ENCODE peak calls at places on chromosomes 3 and 15, in six cellular contexts. One of them, this sample, is unnamed.

GRCh38 chr3:31448035-31448881 is 84.5 kb upstream of the STT3B start:
- ATAC-seq in GM12878: peak; percentile 96
- ATAC-seq in A549: peak; percentile 83
- ATAC-seq in upper lobe of left lung: peak; percentile 57
- ATAC-seq in K562: peak; percentile 80
- ATAC-seq in HepG2: peak; percentile 100
- ATAC-seq in this sample: no peak

GRCh38 chr3:14915636-14916222 is 31.7 kb upstream of the NR2C2 start:
- ATAC-seq in A549: peak; percentile 56
- ATAC-seq in upper lobe of left lung: no peak
- ATAC-seq in K562: peak; percentile 59
- ATAC-seq in GM12878: peak; percentile 76
- ATAC-seq in HepG2: peak; percentile 20
- ATAC-seq in this sample: no peak

GRCh38 chr15:75346796-75347221 is at the start of gene NEIL1:
- ATAC-seq in A549: no peak
- ATAC-seq in HepG2: peak; percentile 11
- ATAC-seq in K562: no peak
- ATAC-seq in GM12878: no peak
- ATAC-seq in upper lobe of left lung: peak; percentile 12
- ATAC-seq in this sample: no peak

GRCh38 chr15:61057830-61058529 is 171.1 kb downstream of the RORA start:
- ATAC-seq in upper lobe of left lung: no peak
- ATAC-seq in A549: no peak
- ATAC-seq in GM12878: no peak
- ATAC-seq in HepG2: no peak
- ATAC-seq in K562: no peak
- ATAC-seq in this sample: no peak

GRCh38 chr15:48493084-48493762 is 152.3 kb downstream of the FBN1 start:
- ATAC-seq in upper lobe of left lung: peak; percentile 67
- ATAC-seq in GM12878: no peak
- ATAC-seq in K562: no peak
- ATAC-seq in HepG2: no peak
- ATAC-seq in A549: no peak
- ATAC-seq in this sample: peak; percentile 85

GRCh38 chr15:57213783-57214366 is 162.4 kb upstream of the CGNL1 start:
- ATAC-seq in HepG2: peak; percentile 67
- ATAC-seq in upper lobe of left lung: no peak
- ATAC-seq in K562: peak; percentile 82
- ATAC-seq in A549: peak; percentile 73
- ATAC-seq in GM12878: peak; percentile 86
- ATAC-seq in this sample: peak; percentile 36

GRCh38 chr3:48662140-48662752 is 440 bp downstream of the CELSR3 start:
- ATAC-seq in upper lobe of left lung: no peak
- ATAC-seq in A549: no peak
- ATAC-seq in K562: no peak
- ATAC-seq in HepG2: peak; percentile 5
- ATAC-seq in GM12878: no peak
- ATAC-seq in this sample: no peak

GRCh38 chr3:16802382-16802781 is 82.4 kb upstream of the PLCL2 start:
- ATAC-seq in upper lobe of left lung: no peak
- ATAC-seq in HepG2: no peak
- ATAC-seq in A549: no peak
- ATAC-seq in K562: no peak
- ATAC-seq in GM12878: peak; percentile 82
- ATAC-seq in this sample: no peak

GRCh38 chr15:44593042-44593736 is 56.2 kb downstream of the EIF3J start:
- ATAC-seq in A549: peak; percentile 78
- ATAC-seq in K562: peak; percentile 90
- ATAC-seq in upper lobe of left lung: no peak
- ATAC-seq in HepG2: peak; percentile 65
- ATAC-seq in GM12878: peak; percentile 72
- ATAC-seq in this sample: no peak

GRCh38 chr3:36763850-36764703 is at the start of gene DCLK3:
- ATAC-seq in HepG2: no peak
- ATAC-seq in upper lobe of left lung: no peak
- ATAC-seq in K562: peak; percentile 62
- ATAC-seq in A549: peak; percentile 56
- ATAC-seq in GM12878: no peak
- ATAC-seq in this sample: no peak

GRCh38 chr3:67418539-67419529 is 235.6 kb downstream of the SUCLG2 start:
- ATAC-seq in A549: no peak
- ATAC-seq in GM12878: no peak
- ATAC-seq in HepG2: no peak
- ATAC-seq in K562: no peak
- ATAC-seq in upper lobe of left lung: no peak
- ATAC-seq in this sample: no peak

GRCh38 chr3:4356642-4357041 is 53.5 kb downstream of the SETMAR start:
- ATAC-seq in upper lobe of left lung: no peak
- ATAC-seq in GM12878: no peak
- ATAC-seq in A549: no peak
- ATAC-seq in K562: no peak
- ATAC-seq in HepG2: no peak
- ATAC-seq in this sample: no peak

GRCh38 chr3:14562441-14562840 is 22.3 kb upstream of the GRIP2 start:
- ATAC-seq in upper lobe of left lung: no peak
- ATAC-seq in A549: no peak
- ATAC-seq in GM12878: no peak
- ATAC-seq in K562: no peak
- ATAC-seq in HepG2: no peak
- ATAC-seq in this sample: no peak

GRCh38 chr15:77396692-77397091 is 23.2 kb downstream of the PEAK1 start:
- ATAC-seq in A549: no peak
- ATAC-seq in K562: no peak
- ATAC-seq in upper lobe of left lung: no peak
- ATAC-seq in HepG2: no peak
- ATAC-seq in GM12878: no peak
- ATAC-seq in this sample: no peak

GRCh38 chr3:125110016-125110875 is 54.4 kb upstream of the HEG1 start:
- ATAC-seq in HepG2: no peak
- ATAC-seq in GM12878: no peak
- ATAC-seq in K562: no peak
- ATAC-seq in A549: peak; percentile 78
- ATAC-seq in upper lobe of left lung: no peak
- ATAC-seq in this sample: no peak

GRCh38 chr3:188975612-188976314 is 196.0 kb upstream of the TPRG1 start:
- ATAC-seq in upper lobe of left lung: no peak
- ATAC-seq in GM12878: no peak
- ATAC-seq in K562: no peak
- ATAC-seq in HepG2: no peak
- ATAC-seq in A549: no peak
- ATAC-seq in this sample: no peak

GRCh38 chr3:186825294-186825821 is 17.2 kb upstream of the ADIPOQ start:
- ATAC-seq in K562: peak; percentile 77
- ATAC-seq in A549: no peak
- ATAC-seq in upper lobe of left lung: peak; percentile 28
- ATAC-seq in GM12878: peak; percentile 19
- ATAC-seq in HepG2: peak; percentile 72
- ATAC-seq in this sample: no peak

GRCh38 chr3:27333843-27334242 is 35.3 kb downstream of the NEK10 start:
- ATAC-seq in A549: no peak
- ATAC-seq in upper lobe of left lung: peak; percentile 26
- ATAC-seq in HepG2: no peak
- ATAC-seq in GM12878: no peak
- ATAC-seq in K562: no peak
- ATAC-seq in this sample: no peak

GRCh38 chr3:179174898-179175297 is 26.7 kb downstream of the PIK3CA start:
- ATAC-seq in GM12878: peak; percentile 68
- ATAC-seq in K562: no peak
- ATAC-seq in A549: no peak
- ATAC-seq in upper lobe of left lung: no peak
- ATAC-seq in HepG2: no peak
- ATAC-seq in this sample: no peak

GRCh38 chr3:124609402-124609801 is 120.8 kb upstream of the UMPS start:
- ATAC-seq in HepG2: no peak
- ATAC-seq in K562: no peak
- ATAC-seq in upper lobe of left lung: no peak
- ATAC-seq in GM12878: no peak
- ATAC-seq in A549: no peak
- ATAC-seq in this sample: no peak

GRCh38 chr15:88331291-88331690 is 74.8 kb upstream of the NTRK3 start:
- ATAC-seq in HepG2: peak; percentile 86
- ATAC-seq in GM12878: peak; percentile 94
- ATAC-seq in upper lobe of left lung: no peak
- ATAC-seq in K562: peak; percentile 96
- ATAC-seq in A549: peak; percentile 92
- ATAC-seq in this sample: no peak

GRCh38 chr15:66721501-66721937 is 19.5 kb downstream of the SMAD6 start:
- ATAC-seq in GM12878: no peak
- ATAC-seq in A549: peak; percentile 30
- ATAC-seq in HepG2: no peak
- ATAC-seq in upper lobe of left lung: no peak
- ATAC-seq in K562: peak; percentile 79
- ATAC-seq in this sample: no peak

GRCh38 chr3:64748244-64748894 is 60.6 kb upstream of the ADAMTS9 start:
- ATAC-seq in K562: no peak
- ATAC-seq in HepG2: no peak
- ATAC-seq in upper lobe of left lung: no peak
- ATAC-seq in A549: no peak
- ATAC-seq in GM12878: no peak
- ATAC-seq in this sample: no peak

DNA sequence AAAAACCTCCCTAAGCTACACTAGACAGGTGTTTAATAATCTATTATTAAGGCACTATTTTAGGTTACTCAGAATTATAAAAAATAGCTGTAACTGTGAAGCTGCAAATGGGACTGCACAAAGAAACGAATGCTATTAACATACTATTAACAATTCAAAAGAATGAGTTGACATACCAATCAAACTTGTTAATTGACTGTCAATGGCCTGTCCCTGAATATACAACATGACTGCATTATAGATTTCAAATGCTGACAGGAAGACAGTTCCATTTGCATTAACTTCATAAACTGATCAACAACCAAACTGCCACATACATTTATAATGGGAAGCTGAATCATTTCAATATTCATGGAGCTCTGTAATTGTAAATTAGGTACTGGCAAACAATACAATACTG is 169.0 kb upstream of the NANOGP8 start:
- ATAC-seq in GM12878: no peak
- ATAC-seq in A549: no peak
- ATAC-seq in K562: no peak
- ATAC-seq in upper lobe of left lung: no peak
- ATAC-seq in HepG2: no peak
- ATAC-seq in this sample: no peak
- TF ChIP-seq EP300 in GM12878: no peak
- TF ChIP-seq EP300 in A549: no peak
- TF ChIP-seq EP300 in K562: no peak
- TF ChIP-seq EP300 in upper lobe of left lung: no peak
- TF ChIP-seq EP300 in HepG2: no peak
- TF ChIP-seq EP300 in this sample: no peak

GRCh38 chr15:40308844-40309189 is 1.1 kb upstream of the PLCB2 start:
- ATAC-seq in A549: no peak
- ATAC-seq in HepG2: peak; percentile 42
- ATAC-seq in K562: peak; percentile 78
- ATAC-seq in upper lobe of left lung: peak; percentile 80
- ATAC-seq in GM12878: peak; percentile 31
- ATAC-seq in this sample: no peak

GRCh38 chr15:40310001-40310959 is 2.5 kb upstream of the PLCB2 start:
- ATAC-seq in A549: peak; percentile 90
- ATAC-seq in HepG2: peak; percentile 76
- ATAC-seq in upper lobe of left lung: no peak
- ATAC-seq in GM12878: peak; percentile 58
- ATAC-seq in K562: peak; percentile 83
- ATAC-seq in this sample: no peak

GRCh38 chr15:40307421-40308165 is at the start of gene PLCB2:
- ATAC-seq in A549: peak; percentile 70
- ATAC-seq in upper lobe of left lung: peak; percentile 85
- ATAC-seq in GM12878: peak; percentile 78
- ATAC-seq in HepG2: peak; percentile 69
- ATAC-seq in K562: peak; percentile 69
- ATAC-seq in this sample: peak; percentile 55

GRCh38 chr15:40310993-40311392 is 3.3 kb upstream of the PLCB2 start:
- ATAC-seq in upper lobe of left lung: no peak
- ATAC-seq in A549: no peak
- ATAC-seq in HepG2: no peak
- ATAC-seq in GM12878: no peak
- ATAC-seq in K562: no peak
- ATAC-seq in this sample: no peak

DNA sequence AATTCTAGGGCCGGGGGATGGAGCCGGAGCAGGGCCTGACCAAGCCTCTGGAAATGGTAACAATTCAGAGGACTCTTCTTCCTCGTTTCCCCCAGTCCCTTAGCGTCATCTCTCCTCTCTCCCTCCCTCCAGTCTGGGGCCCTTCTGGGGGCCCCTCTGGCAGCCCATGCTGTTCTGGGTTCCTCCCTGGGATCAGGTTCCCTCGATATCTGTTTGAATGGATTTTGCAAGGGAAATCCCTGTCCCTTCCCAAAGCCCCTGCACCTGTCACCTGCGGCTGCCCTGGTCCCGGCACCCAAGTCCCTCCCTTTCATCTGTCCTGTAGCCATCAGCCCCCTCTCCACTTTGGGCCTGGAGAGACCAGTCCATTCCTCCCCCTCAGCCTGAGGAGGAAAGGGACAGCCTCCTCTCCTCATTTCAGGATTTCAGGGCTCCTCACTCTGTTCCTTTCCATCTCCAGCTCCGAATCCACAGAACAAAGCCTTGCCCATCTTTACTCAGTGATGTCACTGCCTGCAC is 1.7 kb upstream of the PLCB2 start:
- ATAC-seq in A549: no peak
- ATAC-seq in GM12878: no peak
- ATAC-seq in HepG2: no peak
- ATAC-seq in K562: no peak
- ATAC-seq in upper lobe of left lung: no peak
- ATAC-seq in this sample: no peak
- H3K27ac ChIP-seq in A549: no peak overlapping the region
- H3K27ac ChIP-seq in GM12878: no peak overlapping the region
- H3K27ac ChIP-seq in HepG2: no peak overlapping the region
- H3K27ac ChIP-seq in K562: peak overlapping the region; percentile 35
- H3K27ac ChIP-seq in upper lobe of left lung: no peak overlapping the region
- H3K27ac ChIP-seq in this sample: no peak overlapping the region

GRCh38 chr3:176490357-176490756 is 706.9 kb downstream of the TBL1XR1 start:
- ATAC-seq in GM12878: peak; percentile 59
- ATAC-seq in upper lobe of left lung: no peak
- ATAC-seq in A549: no peak
- ATAC-seq in K562: no peak
- ATAC-seq in HepG2: no peak
- ATAC-seq in this sample: no peak

DNA sequence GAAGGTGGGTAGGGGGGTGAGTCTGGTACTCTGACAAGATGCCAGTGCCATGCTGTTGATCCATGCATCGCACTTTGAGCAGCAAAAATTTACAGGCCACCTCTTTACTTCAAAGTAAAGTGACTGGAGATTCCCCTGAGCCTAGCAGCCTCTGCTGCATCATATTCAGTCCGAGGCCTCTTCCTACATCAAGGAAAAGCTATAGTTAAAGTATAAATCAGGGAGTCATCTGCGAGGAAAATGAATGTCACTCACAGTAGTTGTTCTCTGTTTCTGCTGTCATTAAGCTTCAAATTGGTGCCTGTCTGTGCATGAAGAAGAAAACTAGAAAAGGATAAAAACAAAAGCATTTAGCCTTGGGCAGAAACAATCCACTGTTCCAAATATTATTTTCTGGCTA is 706.2 kb downstream of the TBL1XR1 start:
- ATAC-seq in HepG2: no peak
- ATAC-seq in upper lobe of left lung: no peak
- ATAC-seq in GM12878: no peak
- ATAC-seq in K562: no peak
- ATAC-seq in A549: no peak
- ATAC-seq in this sample: no peak
- TF ChIP-seq EP300 in HepG2: no peak
- TF ChIP-seq EP300 in upper lobe of left lung: no peak
- TF ChIP-seq EP300 in GM12878: no peak
- TF ChIP-seq EP300 in K562: no peak
- TF ChIP-seq EP300 in A549: no peak
- TF ChIP-seq EP300 in this sample: no peak

GRCh38 chr3:128179474-128179819 is 26.2 kb downstream of the EEFSEC start:
- ATAC-seq in K562: no peak
- ATAC-seq in GM12878: no peak
- ATAC-seq in HepG2: peak; percentile 47
- ATAC-seq in upper lobe of left lung: no peak
- ATAC-seq in A549: no peak
- ATAC-seq in this sample: no peak
- H3K27ac ChIP-seq in K562: no peak overlapping the region
- H3K27ac ChIP-seq in GM12878: no peak overlapping the region
- H3K27ac ChIP-seq in HepG2: peak overlapping the region; percentile 28
- H3K27ac ChIP-seq in upper lobe of left lung: no peak overlapping the region
- H3K27ac ChIP-seq in A549: no peak overlapping the region
- H3K27ac ChIP-seq in this sample: no peak overlapping the region